ENCODE peak calls at places on chromosomes 1 and 21, in seven cellular contexts. G, J, Q, R, K, W and A are unnamed samples.

GRCh38 chr1:100122177-100122576 is 10.6 kb downstream of the SASS6 start:
- DNase-seq in G (no peak), J (no peak), Q (no peak), R (no peak), K (no peak), W (no peak), A (no peak)

GRCh38 chr1:235503333-235504121 is 725 bp downstream of the B3GALNT2 start:
- DNase-seq in G (peak; percentile 52), J (peak; percentile 30), Q (peak; percentile 72), R (no peak), K (peak; percentile 65), W (peak; percentile 55), A (peak; percentile 64)

GRCh38 chr21:32768530-32768929 is 3.0 kb downstream of the PAXBP1 start:
- DNase-seq in G (no peak), J (no peak), Q (no peak), R (no peak), K (no peak), W (no peak), A (no peak)

GRCh38 chr1:223403184-223403815 is 10.1 kb downstream of the CCDC185 start:
- DNase-seq in G (peak; percentile 11), J (no peak), Q (peak; percentile 5), R (no peak), K (no peak), W (no peak), A (peak; percentile 72)

GRCh38 chr1:244075247-244075722 is 24.2 kb downstream of the ZBTB18 start:
- DNase-seq in G (no peak), J (no peak), Q (no peak), R (no peak), K (no peak), W (no peak), A (no peak)

GRCh38 chr1:7373251-7373650 is 397.8 kb upstream of the VAMP3 start:
- DNase-seq in G (no peak), J (no peak), Q (no peak), R (no peak), K (no peak), W (no peak), A (no peak)

GRCh38 chr1:175364424-175365076 is 172.0 kb upstream of the KIAA0040 start:
- DNase-seq in G (no peak), J (no peak), Q (no peak), R (no peak), K (no peak), W (no peak), A (no peak)

GRCh38 chr1:12478612-12478985 is 139.4 kb downstream of the DHRS3 start:
- DNase-seq in G (no peak), J (no peak), Q (no peak), R (no peak), K (no peak), W (no peak), A (no peak)

GRCh38 chr1:58409826-58410225 is 136.7 kb downstream of the OMA1 start:
- DNase-seq in G (no peak), J (no peak), Q (peak; percentile 47), R (no peak), K (no peak), W (no peak), A (no peak)

GRCh38 chr1:22846453-22846852 is 126.2 kb downstream of the LACTBL1 start:
- DNase-seq in G (no peak), J (no peak), Q (no peak), R (no peak), K (no peak), W (no peak), A (no peak)

GRCh38 chr1:163124812-163125211 is 55.7 kb downstream of the RGS4 start:
- DNase-seq in G (no peak), J (no peak), Q (no peak), R (no peak), K (no peak), W (no peak), A (no peak)

GRCh38 chr21:41402796-41403195 is 23.2 kb upstream of the MX1 start:
- DNase-seq in G (no peak), J (no peak), Q (no peak), R (no peak), K (no peak), W (no peak), A (no peak)

GRCh38 chr1:15089244-15089992 is 64.1 kb upstream of the TMEM51 start:
- DNase-seq in G (peak; percentile 31), J (no peak), Q (no peak), R (no peak), K (peak; percentile 34), W (no peak), A (peak; percentile 34)

GRCh38 chr1:33433509-33434362 is 2.8 kb upstream of the PHC2 start:
- DNase-seq in G (peak; percentile 98), J (peak; percentile 100), Q (peak; percentile 97), R (peak; percentile 99), K (no peak), W (no peak), A (peak; percentile 98)

GRCh38 chr1:6007318-6008083 is 15.3 kb upstream of the NPHP4 start:
- DNase-seq in G (peak; percentile 44), J (peak; percentile 29), Q (no peak), R (no peak), K (no peak), W (no peak), A (no peak)

GRCh38 chr1:95276429-95276828 is 42.4 kb downstream of the RWDD3 start:
- DNase-seq in G (no peak), J (no peak), Q (no peak), R (no peak), K (no peak), W (no peak), A (no peak)

GRCh38 chr1:64623750-64624445 is 121.0 kb upstream of the RAVER2 start:
- DNase-seq in G (peak; percentile 28), J (no peak), Q (peak; percentile 83), R (no peak), K (no peak), W (peak; percentile 32), A (peak; percentile 94)

GRCh38 chr1:5681654-5682053 is 310.6 kb downstream of the NPHP4 start:
- DNase-seq in G (no peak), J (no peak), Q (no peak), R (no peak), K (no peak), W (no peak), A (no peak)

GRCh38 chr1:66244429-66244828 is 289.5 kb upstream of the SGIP1 start:
- DNase-seq in G (no peak), J (no peak), Q (no peak), R (no peak), K (no peak), W (peak; percentile 31), A (no peak)

GRCh38 chr21:45074048-45074817 is at the start of gene ADARB1:
- DNase-seq in G (peak; percentile 50), J (peak; percentile 53), Q (peak; percentile 44), R (no peak), K (peak; percentile 85), W (peak; percentile 98), A (peak; percentile 45)

GRCh38 chr21:15560383-15561056 is 169.3 kb upstream of the USP25 start:
- DNase-seq in G (no peak), J (no peak), Q (peak; percentile 23), R (no peak), K (no peak), W (no peak), A (no peak)

GRCh38 chr1:37448691-37449417 is 25.5 kb upstream of the ZC3H12A start:
- DNase-seq in G (peak; percentile 10), J (peak; percentile 14), Q (no peak), R (no peak), K (no peak), W (no peak), A (peak; percentile 88)

DNA sequence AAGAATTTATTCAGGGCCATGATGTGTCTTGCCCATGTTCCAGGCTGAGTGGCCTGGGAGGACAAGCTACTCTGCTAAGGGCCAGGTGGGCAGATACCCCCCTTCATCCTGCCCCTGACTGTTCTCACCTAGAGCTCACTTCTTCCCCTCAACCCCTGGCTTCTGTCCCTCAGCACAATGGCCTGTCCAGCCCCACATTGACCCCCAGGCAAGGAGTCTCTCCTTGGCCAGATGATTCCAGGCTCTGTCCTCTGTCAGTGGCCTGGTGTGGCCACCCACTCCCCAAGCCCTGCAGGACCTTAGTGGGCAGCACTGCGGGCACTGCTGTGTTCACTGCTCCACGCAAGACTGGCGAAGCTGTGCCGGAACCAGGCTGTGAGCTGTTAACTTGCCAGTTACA is 460.0 kb downstream of the MATN1 start:
- DNase-seq in G (no peak), J (no peak), Q (no peak), R (no peak), K (no peak), W (no peak), A (no peak)
- H3K4me3 ChIP-seq in G (no peak overlapping the region), J (no peak overlapping the region), Q (no peak overlapping the region), R (no peak overlapping the region), K (no peak overlapping the region), W (no peak overlapping the region), A (no peak overlapping the region)

GRCh38 chr1:46528297-46528955 is 23.0 kb downstream of the KNCN start:
- DNase-seq in G (no peak), J (no peak), Q (no peak), R (no peak), K (peak; percentile 9), W (no peak), A (no peak)
- TF ChIP-seq CTCF in G (peak; percentile 18), J (no peak), Q (peak; percentile 26), R (no peak), K (peak; percentile 51), W (no peak), A (no peak)

DNA sequence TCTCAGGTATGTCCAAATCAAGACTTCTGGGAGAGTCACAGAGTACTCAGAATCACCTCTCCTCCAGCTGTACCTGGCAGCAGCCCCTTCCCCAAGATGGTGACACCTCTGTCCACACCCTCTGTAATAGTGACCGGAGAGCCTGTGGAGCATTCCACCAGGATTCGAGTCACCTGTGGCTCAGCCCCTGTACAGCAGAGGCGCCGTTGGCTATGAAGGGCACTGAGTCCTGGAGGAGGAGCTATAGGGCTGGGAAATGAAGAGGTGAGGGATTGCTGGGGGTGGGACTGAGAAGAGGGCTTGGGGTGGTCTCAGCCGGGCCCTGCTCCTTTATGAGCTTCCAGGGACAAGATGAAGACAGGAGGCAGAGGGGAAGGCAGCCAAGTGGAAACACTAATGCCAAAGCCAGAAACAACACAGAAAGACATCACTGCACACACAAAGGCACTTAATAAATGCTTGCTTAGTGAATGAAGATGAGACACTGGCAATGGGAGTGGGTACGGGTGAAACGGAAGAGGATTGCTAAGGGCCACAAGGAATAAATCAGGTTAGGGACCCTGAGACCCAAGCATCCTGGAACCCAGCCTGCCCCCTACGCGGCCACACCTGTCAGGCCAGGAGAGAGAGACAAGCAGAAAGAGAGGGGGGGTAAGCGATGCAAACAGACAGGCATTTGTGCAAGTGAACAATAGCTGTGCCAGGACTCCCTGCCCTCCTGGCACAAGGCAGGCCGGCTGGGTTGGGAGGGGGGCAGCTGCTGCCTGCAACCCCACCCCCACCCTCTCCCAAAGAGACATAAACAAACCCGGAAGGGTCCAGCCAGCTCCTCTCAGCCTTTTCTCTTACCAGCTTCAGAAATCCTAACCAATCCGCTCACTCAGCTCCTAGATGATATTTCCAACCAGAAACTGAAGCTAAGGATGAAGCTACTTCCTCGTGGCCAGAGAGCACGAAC is 3.9 kb downstream of the ARHGEF2 start:
- DNase-seq in G (no peak), J (no peak), Q (no peak), R (no peak), K (no peak), W (no peak), A (no peak)
- H3K4me3 ChIP-seq in G (peak overlapping the region; percentile 87), J (peak overlapping the region; percentile 91), Q (peak overlapping the region; percentile 93), R (no peak overlapping the region), K (peak overlapping the region; percentile 85), W (no peak overlapping the region), A (no peak overlapping the region)

DNA sequence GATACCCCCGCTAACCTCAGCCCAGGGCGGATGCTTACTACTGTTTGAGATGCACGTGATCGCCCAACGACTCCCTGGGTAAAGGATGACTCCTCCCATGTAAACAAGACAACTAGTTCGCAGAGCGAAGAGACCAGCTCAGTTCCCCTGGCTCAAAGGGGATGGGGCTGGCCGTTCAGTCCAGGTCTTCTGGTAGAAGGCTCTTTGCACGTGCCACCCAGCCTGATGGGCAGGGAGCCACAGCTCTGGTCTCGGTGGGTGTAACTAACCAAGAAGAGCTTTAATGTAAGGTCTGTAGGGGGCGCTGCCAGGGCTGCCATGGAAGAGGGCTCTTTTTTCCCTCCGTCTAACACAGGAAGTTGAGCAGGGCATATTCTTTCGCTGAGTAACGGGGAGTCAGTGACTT is 49.4 kb upstream of the PARP1 start:
- DNase-seq in G (peak; percentile 13), J (no peak), Q (no peak), R (no peak), K (no peak), W (no peak), A (no peak)
- TF ChIP-seq CTCF in G (no peak), J (no peak), Q (peak; percentile 22), R (peak; percentile 40), K (peak; percentile 66), W (peak; percentile 12), A (peak; percentile 4)